ENCODE peak calls at places on chromosomes 7 and 10, in six cellular contexts. F, N, L, I, W and M are unnamed samples.

GRCh38 chr7:50664461-50664922 is 99.3 kb upstream of the DDC start:
- DNase-seq in N (peak; percentile 44), F (no peak), W (peak; percentile 64), I (no peak), L (peak; percentile 17), M (no peak)

GRCh38 chr7:157041004-157041403 is 30.5 kb upstream of the MNX1 start:
- DNase-seq in I (no peak), L (no peak), N (no peak), F (no peak), W (no peak), M (no peak)

GRCh38 chr7:44607141-44608068 is 978 bp downstream of the OGDH start:
- DNase-seq in I (no peak), W (no peak), F (no peak), L (no peak), N (no peak), M (no peak)

GRCh38 chr7:77439572-77439971 is 23.4 kb upstream of the GSAP start:
- DNase-seq in L (no peak), W (peak; percentile 34), F (peak; percentile 76), I (peak; percentile 45), N (no peak), M (peak; percentile 70)

GRCh38 chr7:127487381-127487780 is 94.9 kb upstream of the ZNF800 start:
- DNase-seq in F (no peak), N (no peak), W (no peak), L (no peak), I (no peak), M (no peak)

GRCh38 chr10:132939378-132939955 is 2.9 kb downstream of the CFAP46 start:
- DNase-seq in I (no peak), F (peak; percentile 37), N (no peak), L (no peak), W (no peak), M (no peak)

GRCh38 chr7:26612742-26613141 is 251.6 kb downstream of the SKAP2 start:
- DNase-seq in F (no peak), N (no peak), W (no peak), I (peak; percentile 29), L (no peak), M (no peak)

GRCh38 chr10:65620404-65621048 is 1305.3 kb upstream of the LRRTM3 start:
- DNase-seq in N (no peak), L (no peak), I (no peak), W (no peak), F (no peak), M (no peak)

GRCh38 chr7:157003445-157004049 is 6.9 kb downstream of the MNX1 start:
- DNase-seq in W (no peak), F (no peak), I (no peak), N (no peak), L (no peak), M (no peak)

GRCh38 chr10:33365314-33365713 is 30.8 kb upstream of the NRP1 start:
- DNase-seq in W (peak; percentile 16), I (no peak), L (no peak), F (no peak), N (no peak), M (no peak)

GRCh38 chr10:86244296-86244695 is 122.3 kb downstream of the GRID1 start:
- DNase-seq in L (no peak), F (peak; percentile 33), N (no peak), I (peak; percentile 13), W (no peak), M (no peak)

GRCh38 chr10:61130366-61130765 is 186.4 kb upstream of the RHOBTB1 start:
- DNase-seq in I (no peak), L (no peak), W (no peak), N (no peak), F (no peak), M (no peak)

GRCh38 chr10:9301148-9301547 is 1246.7 kb downstream of the GATA3 start:
- DNase-seq in W (no peak), N (no peak), F (no peak), L (no peak), I (no peak), M (no peak)

GRCh38 chr10:118870467-118871243 is 115.9 kb upstream of the CACUL1 start:
- DNase-seq in I (peak; percentile 19), L (no peak), N (no peak), W (peak; percentile 94), F (no peak), M (peak; percentile 32)

GRCh38 chr10:109698888-109699685 is 224.2 kb downstream of the XPNPEP1 start:
- DNase-seq in F (no peak), N (no peak), L (no peak), W (no peak), I (no peak), M (no peak)

GRCh38 chr7:5448378-5449042 is 24.9 kb upstream of the TNRC18 start:
- DNase-seq in I (no peak), F (no peak), N (no peak), L (no peak), W (peak; percentile 30), M (no peak)